ENCODE peak calls at places on chromosomes 16 and 17, in nine cellular contexts. One of them, this sample, is unnamed.

GRCh38 chr17:78723001-78723796 is 58.9 kb downstream of the CYTH1 start:
- DNase-seq in stomach: no peak
- DNase-seq in GM23248: peak; percentile 38
- DNase-seq in effector memory CD4-positive, alpha-beta T cell: no peak
- DNase-seq in AG10803: no peak
- DNase-seq in hepatocyte: peak; percentile 75
- DNase-seq in body of pancreas: no peak
- DNase-seq in mesendoderm: peak; percentile 81
- DNase-seq in right lobe of liver: no peak
- DNase-seq in this sample: no peak

GRCh38 chr16:81421536-81421935 is 23.1 kb upstream of the CMIP start:
- DNase-seq in AG10803: no peak
- DNase-seq in stomach: no peak
- DNase-seq in effector memory CD4-positive, alpha-beta T cell: no peak
- DNase-seq in body of pancreas: no peak
- DNase-seq in hepatocyte: no peak
- DNase-seq in right lobe of liver: no peak
- DNase-seq in GM23248: no peak
- DNase-seq in mesendoderm: no peak
- DNase-seq in this sample: no peak

GRCh38 chr17:77372444-77373297 is 231.9 kb downstream of the SEC14L1 start:
- DNase-seq in hepatocyte: peak; percentile 91
- DNase-seq in right lobe of liver: peak; percentile 85
- DNase-seq in mesendoderm: peak; percentile 97
- DNase-seq in effector memory CD4-positive, alpha-beta T cell: peak; percentile 56
- DNase-seq in body of pancreas: peak; percentile 65
- DNase-seq in GM23248: peak; percentile 80
- DNase-seq in AG10803: peak; percentile 89
- DNase-seq in stomach: peak; percentile 76
- DNase-seq in this sample: peak; percentile 68

GRCh38 chr17:60391419-60392041 is 403 bp downstream of the USP32 start:
- DNase-seq in effector memory CD4-positive, alpha-beta T cell: no peak
- DNase-seq in hepatocyte: peak; percentile 90
- DNase-seq in mesendoderm: no peak
- DNase-seq in GM23248: no peak
- DNase-seq in AG10803: peak; percentile 9
- DNase-seq in stomach: no peak
- DNase-seq in right lobe of liver: no peak
- DNase-seq in body of pancreas: no peak
- DNase-seq in this sample: no peak

GRCh38 chr17:42310281-42311156 is 22.2 kb downstream of the STAT5A start:
- DNase-seq in body of pancreas: no peak
- DNase-seq in right lobe of liver: no peak
- DNase-seq in mesendoderm: no peak
- DNase-seq in stomach: no peak
- DNase-seq in GM23248: no peak
- DNase-seq in AG10803: no peak
- DNase-seq in effector memory CD4-positive, alpha-beta T cell: no peak
- DNase-seq in hepatocyte: no peak
- DNase-seq in this sample: no peak

GRCh38 chr16:57999366-57999970 is 1.0 kb downstream of the ZNF319 start:
- DNase-seq in right lobe of liver: no peak
- DNase-seq in body of pancreas: no peak
- DNase-seq in hepatocyte: no peak
- DNase-seq in mesendoderm: peak; percentile 56
- DNase-seq in AG10803: peak; percentile 42
- DNase-seq in GM23248: peak; percentile 67
- DNase-seq in effector memory CD4-positive, alpha-beta T cell: no peak
- DNase-seq in stomach: no peak
- DNase-seq in this sample: no peak

GRCh38 chr17:5580974-5581373 is 3.3 kb downstream of the NLRP1 start:
- DNase-seq in body of pancreas: no peak
- DNase-seq in mesendoderm: no peak
- DNase-seq in hepatocyte: no peak
- DNase-seq in right lobe of liver: no peak
- DNase-seq in effector memory CD4-positive, alpha-beta T cell: no peak
- DNase-seq in AG10803: no peak
- DNase-seq in GM23248: no peak
- DNase-seq in stomach: no peak
- DNase-seq in this sample: no peak

GRCh38 chr16:79997257-79997656 is 396.7 kb upstream of the MAF start:
- DNase-seq in stomach: no peak
- DNase-seq in right lobe of liver: no peak
- DNase-seq in body of pancreas: no peak
- DNase-seq in effector memory CD4-positive, alpha-beta T cell: no peak
- DNase-seq in mesendoderm: peak; percentile 44
- DNase-seq in AG10803: peak; percentile 24
- DNase-seq in GM23248: peak; percentile 52
- DNase-seq in hepatocyte: no peak
- DNase-seq in this sample: no peak

GRCh38 chr17:79144090-79144610 is 69.5 kb downstream of the ENGASE start:
- DNase-seq in effector memory CD4-positive, alpha-beta T cell: no peak
- DNase-seq in GM23248: no peak
- DNase-seq in hepatocyte: no peak
- DNase-seq in stomach: no peak
- DNase-seq in mesendoderm: peak; percentile 7
- DNase-seq in AG10803: no peak
- DNase-seq in body of pancreas: no peak
- DNase-seq in right lobe of liver: no peak
- DNase-seq in this sample: no peak

GRCh38 chr16:55376045-55376444 is 52.0 kb downstream of the IRX6 start:
- DNase-seq in GM23248: no peak
- DNase-seq in stomach: no peak
- DNase-seq in right lobe of liver: no peak
- DNase-seq in body of pancreas: no peak
- DNase-seq in effector memory CD4-positive, alpha-beta T cell: no peak
- DNase-seq in AG10803: no peak
- DNase-seq in hepatocyte: no peak
- DNase-seq in mesendoderm: no peak
- DNase-seq in this sample: no peak

GRCh38 chr17:77331161-77331864 is 190.5 kb downstream of the SEC14L1 start:
- DNase-seq in AG10803: peak; percentile 86
- DNase-seq in mesendoderm: peak; percentile 87
- DNase-seq in body of pancreas: peak; percentile 92
- DNase-seq in GM23248: peak; percentile 95
- DNase-seq in hepatocyte: peak; percentile 94
- DNase-seq in right lobe of liver: peak; percentile 92
- DNase-seq in effector memory CD4-positive, alpha-beta T cell: peak; percentile 90
- DNase-seq in stomach: peak; percentile 96
- DNase-seq in this sample: peak; percentile 48

GRCh38 chr17:81487487-81488275 is 24.9 kb downstream of the ACTG1 start:
- DNase-seq in GM23248: peak; percentile 92
- DNase-seq in stomach: peak; percentile 85
- DNase-seq in right lobe of liver: peak; percentile 83
- DNase-seq in hepatocyte: peak; percentile 91
- DNase-seq in mesendoderm: peak; percentile 75
- DNase-seq in effector memory CD4-positive, alpha-beta T cell: peak; percentile 63
- DNase-seq in body of pancreas: peak; percentile 78
- DNase-seq in AG10803: peak; percentile 60
- DNase-seq in this sample: no peak

GRCh38 chr17:68053237-68054030 is 17.9 kb downstream of the KPNA2 start:
- DNase-seq in hepatocyte: no peak
- DNase-seq in effector memory CD4-positive, alpha-beta T cell: no peak
- DNase-seq in right lobe of liver: no peak
- DNase-seq in stomach: no peak
- DNase-seq in body of pancreas: no peak
- DNase-seq in mesendoderm: no peak
- DNase-seq in GM23248: peak; percentile 78
- DNase-seq in AG10803: peak; percentile 99
- DNase-seq in this sample: peak; percentile 74

GRCh38 chr17:31488264-31488981 is 96.9 kb downstream of the RAB11FIP4 start:
- DNase-seq in mesendoderm: peak; percentile 51
- DNase-seq in AG10803: no peak
- DNase-seq in GM23248: no peak
- DNase-seq in hepatocyte: peak; percentile 58
- DNase-seq in right lobe of liver: peak; percentile 68
- DNase-seq in effector memory CD4-positive, alpha-beta T cell: no peak
- DNase-seq in stomach: peak; percentile 61
- DNase-seq in body of pancreas: peak; percentile 66
- DNase-seq in this sample: no peak
- H3K4me3 ChIP-seq in mesendoderm: peak overlapping the region; percentile 10
- H3K4me3 ChIP-seq in AG10803: no peak overlapping the region
- H3K4me3 ChIP-seq in GM23248: peak overlapping the region; percentile 58
- H3K4me3 ChIP-seq in hepatocyte: peak overlapping the region; percentile 83
- H3K4me3 ChIP-seq in right lobe of liver: peak overlapping the region; percentile 74
- H3K4me3 ChIP-seq in effector memory CD4-positive, alpha-beta T cell: peak overlapping the region; percentile 75
- H3K4me3 ChIP-seq in stomach: peak overlapping the region; percentile 63
- H3K4me3 ChIP-seq in body of pancreas: peak overlapping the region; percentile 51
- H3K4me3 ChIP-seq in this sample: peak overlapping the region; percentile 27

DNA sequence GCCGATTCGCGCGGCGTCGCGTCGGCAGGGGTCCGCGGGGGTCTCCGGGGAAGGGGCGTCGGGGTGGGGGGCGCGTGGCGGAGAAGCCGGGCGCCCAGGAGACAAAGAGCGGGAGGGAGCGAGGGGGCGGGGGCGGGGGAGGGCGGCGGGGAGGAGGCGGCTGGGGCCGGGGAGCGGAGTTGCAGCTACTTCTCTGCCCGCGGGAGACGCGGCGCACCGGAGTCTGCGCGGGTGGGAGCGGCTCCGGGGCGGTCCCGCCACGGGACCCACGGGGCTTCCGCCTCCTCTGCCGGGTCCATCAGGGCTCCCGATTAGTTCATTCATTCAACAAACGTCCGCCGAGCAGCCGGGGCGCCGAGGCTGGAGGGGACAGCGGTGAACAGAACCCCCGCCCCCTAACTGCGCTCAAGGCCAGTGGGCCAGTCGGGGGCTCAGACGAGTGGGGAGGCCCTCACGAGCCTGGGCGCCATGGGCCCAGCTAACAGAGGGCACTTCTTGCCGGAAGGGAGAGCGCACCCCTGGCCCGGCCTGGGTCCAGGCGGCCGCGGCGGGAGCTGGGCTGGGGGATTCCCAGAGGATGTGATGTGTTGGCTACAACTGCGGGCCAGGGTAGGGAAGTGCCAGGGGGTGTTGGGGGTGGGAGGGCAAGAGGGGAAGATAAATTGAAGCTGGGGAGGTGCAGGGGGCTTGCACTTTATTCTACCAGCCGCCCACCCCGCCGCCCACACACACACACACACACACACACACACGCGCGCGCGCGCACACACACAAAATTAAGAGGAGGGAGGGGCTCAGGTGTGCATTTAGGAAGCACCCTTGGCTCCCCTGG is at the start of gene SAMD14:
- DNase-seq in stomach: no peak
- DNase-seq in GM23248: peak; percentile 67
- DNase-seq in effector memory CD4-positive, alpha-beta T cell: peak; percentile 41
- DNase-seq in body of pancreas: no peak
- DNase-seq in hepatocyte: peak; percentile 61
- DNase-seq in AG10803: peak; percentile 28
- DNase-seq in mesendoderm: peak; percentile 30
- DNase-seq in right lobe of liver: no peak
- DNase-seq in this sample: no peak
- H3K4me3 ChIP-seq in stomach: peak within 1 kb of the TSS; percentile 52
- H3K4me3 ChIP-seq in GM23248: peak within 1 kb of the TSS; percentile 71
- H3K4me3 ChIP-seq in effector memory CD4-positive, alpha-beta T cell: peak within 1 kb of the TSS; percentile 62
- H3K4me3 ChIP-seq in body of pancreas: no peak within 1 kb of the TSS
- H3K4me3 ChIP-seq in hepatocyte: peak within 1 kb of the TSS; percentile 58
- H3K4me3 ChIP-seq in AG10803: peak within 1 kb of the TSS; percentile 59
- H3K4me3 ChIP-seq in mesendoderm: peak within 1 kb of the TSS; percentile 62
- H3K4me3 ChIP-seq in right lobe of liver: peak within 1 kb of the TSS; percentile 24
- H3K4me3 ChIP-seq in this sample: peak within 1 kb of the TSS; percentile 59

DNA sequence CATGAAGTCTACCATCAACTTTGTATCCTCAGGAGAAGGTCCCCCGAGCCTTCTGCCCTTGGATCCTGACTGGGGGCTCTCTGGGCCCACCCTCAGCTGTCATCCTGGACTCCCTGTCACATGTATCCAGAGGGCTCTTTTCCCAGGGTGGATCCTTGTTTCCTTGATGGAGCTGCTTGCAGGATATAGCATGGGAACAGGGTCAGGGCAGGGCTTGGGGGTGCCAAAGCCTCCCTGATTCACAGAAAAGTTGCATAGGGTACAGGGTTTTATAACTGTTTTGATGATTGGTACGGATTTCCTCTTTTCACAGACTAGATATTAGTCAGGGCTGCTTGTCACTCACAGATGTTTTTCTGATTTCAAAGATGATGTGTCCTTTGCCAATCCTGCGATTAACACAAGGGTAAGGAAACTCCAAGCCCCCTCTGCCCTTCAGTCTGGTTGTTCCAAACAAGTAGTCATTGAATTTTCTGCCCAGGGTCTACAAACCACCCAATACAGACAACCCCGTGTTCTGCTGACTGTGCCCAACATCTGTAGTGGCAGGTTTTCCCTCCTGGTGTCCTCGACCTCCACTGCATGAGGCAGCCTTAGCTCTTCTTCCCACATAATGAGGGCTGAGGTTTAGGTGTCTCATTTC is 20.6 kb upstream of the SLC35G3 start:
- DNase-seq in right lobe of liver: no peak
- DNase-seq in mesendoderm: no peak
- DNase-seq in stomach: no peak
- DNase-seq in GM23248: no peak
- DNase-seq in hepatocyte: no peak
- DNase-seq in body of pancreas: no peak
- DNase-seq in effector memory CD4-positive, alpha-beta T cell: no peak
- DNase-seq in AG10803: no peak
- DNase-seq in this sample: no peak
- H3K4me3 ChIP-seq in right lobe of liver: no peak overlapping the region
- H3K4me3 ChIP-seq in mesendoderm: no peak overlapping the region
- H3K4me3 ChIP-seq in stomach: no peak overlapping the region
- H3K4me3 ChIP-seq in GM23248: no peak overlapping the region
- H3K4me3 ChIP-seq in hepatocyte: no peak overlapping the region
- H3K4me3 ChIP-seq in body of pancreas: no peak overlapping the region
- H3K4me3 ChIP-seq in effector memory CD4-positive, alpha-beta T cell: peak overlapping the region; percentile 27
- H3K4me3 ChIP-seq in AG10803: no peak overlapping the region
- H3K4me3 ChIP-seq in this sample: no peak overlapping the region

GRCh38 chr17:50480854-50481490 is 2.3 kb downstream of the RSAD1 start:
- DNase-seq in stomach: no peak
- DNase-seq in mesendoderm: no peak
- DNase-seq in effector memory CD4-positive, alpha-beta T cell: no peak
- DNase-seq in GM23248: peak; percentile 38
- DNase-seq in AG10803: no peak
- DNase-seq in right lobe of liver: no peak
- DNase-seq in body of pancreas: no peak
- DNase-seq in hepatocyte: no peak
- DNase-seq in this sample: no peak

GRCh38 chr17:50477976-50478375 is 684 bp upstream of the RSAD1 start:
- DNase-seq in hepatocyte: no peak
- DNase-seq in body of pancreas: no peak
- DNase-seq in mesendoderm: no peak
- DNase-seq in stomach: no peak
- DNase-seq in GM23248: no peak
- DNase-seq in AG10803: no peak
- DNase-seq in effector memory CD4-positive, alpha-beta T cell: no peak
- DNase-seq in right lobe of liver: no peak
- DNase-seq in this sample: no peak

GRCh38 chr17:50480142-50480764 is 1.6 kb downstream of the RSAD1 start:
- DNase-seq in AG10803: no peak
- DNase-seq in GM23248: no peak
- DNase-seq in right lobe of liver: no peak
- DNase-seq in hepatocyte: no peak
- DNase-seq in body of pancreas: no peak
- DNase-seq in effector memory CD4-positive, alpha-beta T cell: no peak
- DNase-seq in stomach: no peak
- DNase-seq in mesendoderm: no peak
- DNase-seq in this sample: no peak

GRCh38 chr17:50478391-50479361 is at the start of gene RSAD1:
- DNase-seq in GM23248: peak; percentile 94
- DNase-seq in effector memory CD4-positive, alpha-beta T cell: peak; percentile 78
- DNase-seq in mesendoderm: peak; percentile 96
- DNase-seq in hepatocyte: peak; percentile 96
- DNase-seq in right lobe of liver: peak; percentile 93
- DNase-seq in body of pancreas: peak; percentile 91
- DNase-seq in stomach: peak; percentile 90
- DNase-seq in AG10803: peak; percentile 90
- DNase-seq in this sample: peak; percentile 59

GRCh38 chr17:50479522-50480141 is 972 bp downstream of the RSAD1 start:
- DNase-seq in stomach: peak; percentile 79
- DNase-seq in GM23248: peak; percentile 93
- DNase-seq in right lobe of liver: peak; percentile 87
- DNase-seq in AG10803: peak; percentile 79
- DNase-seq in effector memory CD4-positive, alpha-beta T cell: peak; percentile 46
- DNase-seq in mesendoderm: peak; percentile 95
- DNase-seq in body of pancreas: peak; percentile 77
- DNase-seq in hepatocyte: peak; percentile 93
- DNase-seq in this sample: no peak
- H3K4me3 ChIP-seq in stomach: peak overlapping the region; percentile 74
- H3K4me3 ChIP-seq in GM23248: peak overlapping the region; percentile 88
- H3K4me3 ChIP-seq in right lobe of liver: peak overlapping the region; percentile 66
- H3K4me3 ChIP-seq in AG10803: peak overlapping the region; percentile 95
- H3K4me3 ChIP-seq in effector memory CD4-positive, alpha-beta T cell: peak overlapping the region; percentile 91
- H3K4me3 ChIP-seq in mesendoderm: peak overlapping the region; percentile 27
- H3K4me3 ChIP-seq in body of pancreas: peak overlapping the region; percentile 65
- H3K4me3 ChIP-seq in hepatocyte: peak overlapping the region; percentile 63
- H3K4me3 ChIP-seq in this sample: peak overlapping the region; percentile 93

This sample was measured in skeletal muscle cell.